ENCODE peak calls at places on chromosome 1, in five cellular contexts. D is Karpas-422; E is CD4-positive, CD25-positive, alpha-beta regulatory T cell; R is neuronal stem cell; N is prostate gland. G is an unnamed sample. For H3K9me3 and H3K4me1, the result is how much of the 10 kb centered on the place peaks cover.

GRCh38 chr1:58968360-58968952 is 184.6 kb upstream of the JUN start:
- DNase-seq in D (no peak), E (peak), R (no peak), N (peak), G (peak)

GRCh38 chr1:33443705-33444180 is 12.8 kb upstream of the PHC2 start:
- DNase-seq in D (no peak), E (no peak), R (no peak), N (no peak), G (no peak)

GRCh38 chr1:32907435-32907834 is 6.2 kb upstream of the TMEM54 start:
- DNase-seq in D (no peak), E (no peak), R (no peak), N (no peak), G (peak)

GRCh38 chr1:177864530-177865305 is 105.1 kb downstream of the SEC16B start:
- DNase-seq in D (no peak), E (no peak), R (no peak), N (no peak), G (peak)

GRCh38 chr1:241485554-241485992 is 34.0 kb downstream of the FH start:
- DNase-seq in D (peak), E (peak), R (no peak), N (no peak), G (peak)

GRCh38 chr1:75130865-75131592 is 3.2 kb upstream of the LHX8 start:
- DNase-seq in D (no peak), E (no peak), R (peak), N (no peak), G (no peak)

GRCh38 chr1:38071530-38072266 is 25.1 kb upstream of the POU3F1 start:
- DNase-seq in D (peak), E (peak), R (no peak), N (peak), G (no peak)

GRCh38 chr1:220119043-220119512 is 25.1 kb downstream of the IARS2 start:
- DNase-seq in D (no peak), E (no peak), R (no peak), N (no peak), G (no peak)

GRCh38 chr1:200774311-200774710 is 35.6 kb downstream of the CAMSAP2 start:
- DNase-seq in D (no peak), E (no peak), R (no peak), N (no peak), G (no peak)

GRCh38 chr1:40929145-40929544 is 50.4 kb upstream of the CTPS1 start:
- DNase-seq in D (no peak), E (no peak), R (no peak), N (no peak), G (peak)

DNA sequence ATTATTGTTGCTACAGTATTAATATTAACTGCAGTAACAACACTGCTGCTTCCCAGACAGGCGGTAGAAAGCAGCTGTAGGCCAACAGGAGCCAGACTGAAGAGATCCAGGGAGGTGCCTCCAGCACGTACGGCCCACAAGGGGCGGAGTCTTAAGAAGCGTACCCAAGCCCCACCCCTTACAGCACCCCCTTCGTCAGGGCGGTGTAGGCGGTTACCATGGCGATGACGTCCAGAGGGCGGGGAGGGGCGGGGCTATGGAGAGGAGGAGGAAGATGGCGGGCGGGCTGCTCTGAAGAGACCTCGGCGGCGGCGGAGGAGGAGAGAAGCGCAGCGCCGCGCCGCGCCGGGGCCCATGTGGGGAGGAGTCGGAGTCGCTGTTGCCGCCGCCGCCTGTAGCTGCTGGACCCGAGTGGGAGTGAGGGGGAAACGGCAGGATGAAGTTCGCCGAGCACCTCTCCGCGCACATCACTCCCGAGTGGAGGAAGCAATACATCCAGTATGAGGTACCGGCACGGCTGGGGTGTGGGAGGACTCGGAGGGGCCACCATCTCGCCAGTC is at the start of gene XPR1:
- DNase-seq in D (peak), E (peak), R (peak), N (peak), G (peak)
- H3K9me3 ChIP-seq in D (under half), E (under half), R (under half), N (under half), G (under half)

GRCh38 chr1:169594391-169594790 is 8.1 kb upstream of the F5 start:
- DNase-seq in D (no peak), E (peak), R (no peak), N (no peak), G (no peak)
- H3K4me1 ChIP-seq in D (under half), E (under half), R (under half), N (under half), G (under half)

GRCh38 chr1:20069932-20070331 is at the start of gene PLA2G5:
- DNase-seq in D (no peak), E (no peak), R (no peak), N (no peak), G (peak)
- H3K4me3 ChIP-seq in D (no peak), E (no peak), R (no peak), N (peak), G (no peak)

GRCh38 chr1:2907051-2907450 is 105.6 kb upstream of the TTC34 start:
- DNase-seq in D (no peak), E (no peak), R (no peak), N (no peak), G (no peak)

GRCh38 chr1:2906620-2907019 is 105.1 kb upstream of the TTC34 start:
- DNase-seq in D (no peak), E (no peak), R (no peak), N (no peak), G (no peak)

GRCh38 chr1:2908561-2908960 is 107.1 kb upstream of the TTC34 start:
- DNase-seq in D (no peak), E (no peak), R (no peak), N (no peak), G (no peak)

GRCh38 chr1:2909797-2910196 is 108.3 kb upstream of the TTC34 start:
- DNase-seq in D (no peak), E (no peak), R (no peak), N (no peak), G (no peak)

GRCh38 chr1:2908081-2908480 is 106.6 kb upstream of the TTC34 start:
- DNase-seq in D (no peak), E (no peak), R (no peak), N (no peak), G (no peak)
- H3K9me3 ChIP-seq in D (under half), E (under half), R (under half), N (under half), G (under half)

GRCh38 chr1:12469990-12470389 is 148.0 kb downstream of the DHRS3 start:
- DNase-seq in D (no peak), E (no peak), R (no peak), N (no peak), G (no peak)

GRCh38 chr1:12473596-12474329 is 144.2 kb downstream of the DHRS3 start:
- DNase-seq in D (no peak), E (no peak), R (no peak), N (no peak), G (no peak)

GRCh38 chr1:12469493-12469892 is 148.5 kb downstream of the DHRS3 start:
- DNase-seq in D (no peak), E (no peak), R (no peak), N (no peak), G (no peak)

GRCh38 chr1:12472798-12473551 is 145.0 kb downstream of the DHRS3 start:
- DNase-seq in D (no peak), E (peak), R (no peak), N (no peak), G (no peak)

GRCh38 chr1:12472410-12472797 is 145.6 kb downstream of the DHRS3 start:
- DNase-seq in D (no peak), E (no peak), R (no peak), N (no peak), G (no peak)
- H3K4me1 ChIP-seq in D (under half), E (under half), R (under half), N (under half), G (under half)